ENCODE peak calls at places on chromosomes 13 and 19, in nine cellular contexts. One of them, this sample, is unnamed. For H3K4me1, the result is how much of the 10 kb centered on the place peaks cover.

GRCh38 chr13:48560657-48561337 is 27.9 kb upstream of the RCBTB2 start:
- DNase-seq in left ventricle myocardium inferior: no peak
- DNase-seq in esophagus muscularis mucosa: peak
- DNase-seq in tibial artery: no peak
- DNase-seq in cardiac muscle cell: no peak
- DNase-seq in transverse colon: no peak
- DNase-seq in CD8-positive, alpha-beta memory T cell: no peak
- DNase-seq in ovary: no peak
- DNase-seq in right cardiac atrium: no peak
- DNase-seq in this sample: no peak

GRCh38 chr19:35513231-35513974 is at the start of gene DMKN:
- DNase-seq in left ventricle myocardium inferior: no peak
- DNase-seq in esophagus muscularis mucosa: no peak
- DNase-seq in tibial artery: no peak
- DNase-seq in cardiac muscle cell: peak
- DNase-seq in transverse colon: no peak
- DNase-seq in CD8-positive, alpha-beta memory T cell: no peak
- DNase-seq in ovary: no peak
- DNase-seq in right cardiac atrium: no peak
- DNase-seq in this sample: no peak

GRCh38 chr13:110887242-110887954 is 27.5 kb downstream of the ANKRD10 start:
- DNase-seq in left ventricle myocardium inferior: no peak
- DNase-seq in esophagus muscularis mucosa: no peak
- DNase-seq in tibial artery: no peak
- DNase-seq in cardiac muscle cell: no peak
- DNase-seq in transverse colon: no peak
- DNase-seq in CD8-positive, alpha-beta memory T cell: no peak
- DNase-seq in ovary: no peak
- DNase-seq in right cardiac atrium: no peak
- DNase-seq in this sample: no peak

GRCh38 chr13:64959276-64959675 is 2270.9 kb downstream of the PCDH9 start:
- DNase-seq in left ventricle myocardium inferior: no peak
- DNase-seq in esophagus muscularis mucosa: no peak
- DNase-seq in tibial artery: no peak
- DNase-seq in cardiac muscle cell: no peak
- DNase-seq in transverse colon: no peak
- DNase-seq in CD8-positive, alpha-beta memory T cell: no peak
- DNase-seq in ovary: no peak
- DNase-seq in right cardiac atrium: no peak
- DNase-seq in this sample: no peak

GRCh38 chr19:12841094-12841493 is 2.8 kb downstream of the MAST1 start:
- DNase-seq in left ventricle myocardium inferior: no peak
- DNase-seq in esophagus muscularis mucosa: no peak
- DNase-seq in tibial artery: no peak
- DNase-seq in cardiac muscle cell: peak
- DNase-seq in transverse colon: no peak
- DNase-seq in CD8-positive, alpha-beta memory T cell: no peak
- DNase-seq in ovary: no peak
- DNase-seq in right cardiac atrium: no peak
- DNase-seq in this sample: peak

GRCh38 chr13:31427151-31427867 is 227.5 kb downstream of the B3GLCT start:
- DNase-seq in left ventricle myocardium inferior: no peak
- DNase-seq in esophagus muscularis mucosa: peak
- DNase-seq in tibial artery: no peak
- DNase-seq in cardiac muscle cell: no peak
- DNase-seq in transverse colon: no peak
- DNase-seq in CD8-positive, alpha-beta memory T cell: no peak
- DNase-seq in ovary: no peak
- DNase-seq in right cardiac atrium: no peak
- DNase-seq in this sample: no peak

GRCh38 chr19:12766051-12766521 is 9.3 kb downstream of the HOOK2 start:
- DNase-seq in left ventricle myocardium inferior: peak
- DNase-seq in esophagus muscularis mucosa: no peak
- DNase-seq in tibial artery: peak
- DNase-seq in cardiac muscle cell: no peak
- DNase-seq in transverse colon: peak
- DNase-seq in CD8-positive, alpha-beta memory T cell: peak
- DNase-seq in ovary: peak
- DNase-seq in right cardiac atrium: peak
- DNase-seq in this sample: peak

GRCh38 chr13:36447501-36447900 is 15.2 kb downstream of the CCNA1 start:
- DNase-seq in left ventricle myocardium inferior: no peak
- DNase-seq in esophagus muscularis mucosa: no peak
- DNase-seq in tibial artery: no peak
- DNase-seq in cardiac muscle cell: peak
- DNase-seq in transverse colon: no peak
- DNase-seq in CD8-positive, alpha-beta memory T cell: no peak
- DNase-seq in ovary: peak
- DNase-seq in right cardiac atrium: peak
- DNase-seq in this sample: no peak

GRCh38 chr13:94917814-94918213 is 205.5 kb upstream of the SOX21 start:
- DNase-seq in left ventricle myocardium inferior: no peak
- DNase-seq in esophagus muscularis mucosa: no peak
- DNase-seq in tibial artery: no peak
- DNase-seq in cardiac muscle cell: peak
- DNase-seq in transverse colon: no peak
- DNase-seq in CD8-positive, alpha-beta memory T cell: no peak
- DNase-seq in ovary: no peak
- DNase-seq in right cardiac atrium: no peak
- DNase-seq in this sample: no peak

GRCh38 chr19:53463263-53463662 is 4.3 kb upstream of the ZNF813 start:
- DNase-seq in left ventricle myocardium inferior: peak
- DNase-seq in esophagus muscularis mucosa: no peak
- DNase-seq in tibial artery: no peak
- DNase-seq in cardiac muscle cell: no peak
- DNase-seq in transverse colon: peak
- DNase-seq in CD8-positive, alpha-beta memory T cell: no peak
- DNase-seq in ovary: peak
- DNase-seq in right cardiac atrium: peak
- DNase-seq in this sample: peak

GRCh38 chr13:26025196-26025595 is 26.6 kb downstream of the SHISA2 start:
- DNase-seq in left ventricle myocardium inferior: no peak
- DNase-seq in esophagus muscularis mucosa: no peak
- DNase-seq in tibial artery: no peak
- DNase-seq in cardiac muscle cell: no peak
- DNase-seq in transverse colon: no peak
- DNase-seq in CD8-positive, alpha-beta memory T cell: no peak
- DNase-seq in ovary: no peak
- DNase-seq in right cardiac atrium: no peak
- DNase-seq in this sample: no peak

GRCh38 chr19:18416778-18417249 is 2.4 kb upstream of the SSBP4 start:
- DNase-seq in left ventricle myocardium inferior: peak
- DNase-seq in esophagus muscularis mucosa: peak
- DNase-seq in tibial artery: peak
- DNase-seq in cardiac muscle cell: peak
- DNase-seq in transverse colon: peak
- DNase-seq in CD8-positive, alpha-beta memory T cell: peak
- DNase-seq in ovary: peak
- DNase-seq in right cardiac atrium: peak
- DNase-seq in this sample: peak

GRCh38 chr19:13978306-13978705 is 26.0 kb downstream of the DCAF15 start:
- DNase-seq in left ventricle myocardium inferior: peak
- DNase-seq in esophagus muscularis mucosa: peak
- DNase-seq in tibial artery: peak
- DNase-seq in cardiac muscle cell: peak
- DNase-seq in transverse colon: peak
- DNase-seq in CD8-positive, alpha-beta memory T cell: no peak
- DNase-seq in ovary: peak
- DNase-seq in right cardiac atrium: peak
- DNase-seq in this sample: peak

GRCh38 chr19:29509456-29509855 is 16.3 kb upstream of the VSTM2B start:
- DNase-seq in left ventricle myocardium inferior: no peak
- DNase-seq in esophagus muscularis mucosa: no peak
- DNase-seq in tibial artery: no peak
- DNase-seq in cardiac muscle cell: no peak
- DNase-seq in transverse colon: no peak
- DNase-seq in CD8-positive, alpha-beta memory T cell: no peak
- DNase-seq in ovary: peak
- DNase-seq in right cardiac atrium: no peak
- DNase-seq in this sample: no peak
- H3K4me3 ChIP-seq in left ventricle myocardium inferior: no peak
- H3K4me3 ChIP-seq in esophagus muscularis mucosa: no peak
- H3K4me3 ChIP-seq in tibial artery: no peak
- H3K4me3 ChIP-seq in cardiac muscle cell: no peak
- H3K4me3 ChIP-seq in transverse colon: no peak
- H3K4me3 ChIP-seq in CD8-positive, alpha-beta memory T cell: no peak
- H3K4me3 ChIP-seq in ovary: no peak
- H3K4me3 ChIP-seq in right cardiac atrium: no peak
- H3K4me3 ChIP-seq in this sample: no peak

DNA sequence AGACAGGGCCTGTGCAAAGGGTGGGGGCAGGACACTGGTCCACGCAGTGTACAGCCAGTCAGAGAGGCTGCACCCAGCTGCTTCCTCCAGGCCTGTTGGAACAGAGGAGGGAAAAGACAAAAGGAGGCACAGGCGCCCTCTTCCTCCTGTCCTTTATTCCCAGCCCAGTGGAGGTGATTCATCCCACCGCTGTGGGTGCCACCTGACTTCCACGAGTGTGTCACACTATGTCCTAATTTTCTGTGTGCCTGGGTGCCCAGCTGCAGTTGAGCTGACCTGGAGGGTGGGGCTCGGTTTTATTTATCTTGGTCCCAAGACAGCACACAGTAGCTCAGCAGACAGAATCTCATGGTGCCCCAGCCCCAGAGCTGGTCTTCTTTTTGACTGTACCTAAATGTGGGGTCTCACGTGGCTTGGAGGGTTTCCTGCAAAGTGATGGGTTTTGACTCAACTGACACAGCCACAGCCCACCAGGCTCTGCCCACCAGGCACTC is 9.0 kb downstream of the EPS15L1 start:
- DNase-seq in left ventricle myocardium inferior: peak
- DNase-seq in esophagus muscularis mucosa: no peak
- DNase-seq in tibial artery: no peak
- DNase-seq in cardiac muscle cell: no peak
- DNase-seq in transverse colon: peak
- DNase-seq in CD8-positive, alpha-beta memory T cell: no peak
- DNase-seq in ovary: no peak
- DNase-seq in right cardiac atrium: no peak
- DNase-seq in this sample: no peak
- H3K4me1 ChIP-seq in left ventricle myocardium inferior: half or more
- H3K4me1 ChIP-seq in esophagus muscularis mucosa: half or more
- H3K4me1 ChIP-seq in tibial artery: under half
- H3K4me1 ChIP-seq in cardiac muscle cell: under half
- H3K4me1 ChIP-seq in transverse colon: under half
- H3K4me1 ChIP-seq in CD8-positive, alpha-beta memory T cell: under half
- H3K4me1 ChIP-seq in ovary: under half
- H3K4me1 ChIP-seq in right cardiac atrium: under half
- H3K4me1 ChIP-seq in this sample: under half

DNA sequence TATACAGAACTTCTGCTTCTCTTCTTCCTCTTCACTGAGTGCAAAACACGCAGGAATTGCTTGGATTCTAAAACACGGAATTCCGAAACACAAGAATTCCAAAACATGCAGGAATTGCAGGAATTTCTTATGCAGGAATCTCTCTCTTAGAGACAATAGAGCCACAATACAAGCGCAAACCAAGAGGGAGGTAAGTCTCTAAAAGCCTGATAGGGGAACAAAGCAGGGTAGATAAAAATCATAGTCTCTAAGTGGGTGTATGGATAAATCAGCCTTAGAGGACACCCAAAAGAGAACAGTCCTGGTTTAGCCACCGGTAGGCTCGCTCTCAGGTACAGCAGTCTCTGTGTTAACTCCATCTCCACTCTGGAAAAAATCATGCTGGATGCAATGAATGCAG is 112.9 kb downstream of the LHFPL6 start:
- DNase-seq in left ventricle myocardium inferior: no peak
- DNase-seq in esophagus muscularis mucosa: no peak
- DNase-seq in tibial artery: no peak
- DNase-seq in cardiac muscle cell: no peak
- DNase-seq in transverse colon: no peak
- DNase-seq in CD8-positive, alpha-beta memory T cell: no peak
- DNase-seq in ovary: no peak
- DNase-seq in right cardiac atrium: no peak
- DNase-seq in this sample: no peak
- H3K4me3 ChIP-seq in left ventricle myocardium inferior: no peak
- H3K4me3 ChIP-seq in esophagus muscularis mucosa: no peak
- H3K4me3 ChIP-seq in tibial artery: no peak
- H3K4me3 ChIP-seq in cardiac muscle cell: no peak
- H3K4me3 ChIP-seq in transverse colon: no peak
- H3K4me3 ChIP-seq in CD8-positive, alpha-beta memory T cell: no peak
- H3K4me3 ChIP-seq in ovary: no peak
- H3K4me3 ChIP-seq in right cardiac atrium: no peak
- H3K4me3 ChIP-seq in this sample: no peak

GRCh38 chr19:10407102-10407501 is 3.8 kb upstream of the CDC37 start:
- DNase-seq in left ventricle myocardium inferior: no peak
- DNase-seq in esophagus muscularis mucosa: no peak
- DNase-seq in tibial artery: no peak
- DNase-seq in cardiac muscle cell: no peak
- DNase-seq in transverse colon: no peak
- DNase-seq in CD8-positive, alpha-beta memory T cell: no peak
- DNase-seq in ovary: no peak
- DNase-seq in right cardiac atrium: no peak
- DNase-seq in this sample: no peak

GRCh38 chr19:10408511-10409291 is 5.4 kb upstream of the CDC37 start:
- DNase-seq in left ventricle myocardium inferior: no peak
- DNase-seq in esophagus muscularis mucosa: no peak
- DNase-seq in tibial artery: peak
- DNase-seq in cardiac muscle cell: no peak
- DNase-seq in transverse colon: peak
- DNase-seq in CD8-positive, alpha-beta memory T cell: peak
- DNase-seq in ovary: no peak
- DNase-seq in right cardiac atrium: no peak
- DNase-seq in this sample: no peak

GRCh38 chr19:10416380-10417257 is 3.7 kb upstream of the PDE4A start:
- DNase-seq in left ventricle myocardium inferior: peak
- DNase-seq in esophagus muscularis mucosa: no peak
- DNase-seq in tibial artery: peak
- DNase-seq in cardiac muscle cell: peak
- DNase-seq in transverse colon: peak
- DNase-seq in CD8-positive, alpha-beta memory T cell: peak
- DNase-seq in ovary: peak
- DNase-seq in right cardiac atrium: peak
- DNase-seq in this sample: peak

GRCh38 chr19:10416083-10416379 is 4.3 kb upstream of the PDE4A start:
- DNase-seq in left ventricle myocardium inferior: no peak
- DNase-seq in esophagus muscularis mucosa: no peak
- DNase-seq in tibial artery: no peak
- DNase-seq in cardiac muscle cell: no peak
- DNase-seq in transverse colon: no peak
- DNase-seq in CD8-positive, alpha-beta memory T cell: no peak
- DNase-seq in ovary: no peak
- DNase-seq in right cardiac atrium: no peak
- DNase-seq in this sample: no peak

DNA sequence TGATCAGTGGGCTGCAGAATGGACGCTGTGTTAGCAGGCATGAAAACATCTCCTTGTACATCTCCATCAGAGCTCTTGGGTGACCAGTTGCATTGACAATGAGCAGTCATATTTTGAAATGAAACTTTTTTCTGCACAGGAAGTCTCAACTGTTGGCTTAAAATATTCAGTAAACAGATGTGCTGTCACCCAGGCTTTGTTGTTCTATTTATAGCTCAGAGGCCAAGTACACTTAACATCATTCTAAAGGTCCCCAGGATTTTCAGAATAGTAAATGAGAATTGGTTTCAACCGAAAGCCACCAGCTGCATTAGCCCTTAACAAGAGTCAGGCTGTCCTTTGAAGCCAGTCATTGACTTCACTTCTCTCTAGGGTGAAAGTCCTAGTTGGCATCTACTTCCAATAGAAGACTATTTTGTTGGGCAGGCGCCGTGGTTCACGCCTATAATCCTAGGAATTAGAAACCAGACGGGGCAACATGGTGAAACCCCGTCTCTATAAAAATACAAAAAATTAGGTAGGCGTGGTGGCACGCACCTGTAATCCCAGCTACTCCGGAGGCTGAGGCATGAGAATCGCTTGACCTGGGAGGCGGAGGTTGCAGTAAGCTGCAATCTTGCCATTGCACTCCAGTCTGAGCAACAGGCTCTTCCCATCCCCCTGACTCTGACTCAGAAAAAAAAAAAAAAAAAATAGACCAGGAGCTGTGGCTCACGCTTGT is 7.9 kb upstream of the PDE4A start:
- DNase-seq in left ventricle myocardium inferior: no peak
- DNase-seq in esophagus muscularis mucosa: no peak
- DNase-seq in tibial artery: no peak
- DNase-seq in cardiac muscle cell: no peak
- DNase-seq in transverse colon: no peak
- DNase-seq in CD8-positive, alpha-beta memory T cell: no peak
- DNase-seq in ovary: no peak
- DNase-seq in right cardiac atrium: no peak
- DNase-seq in this sample: no peak
- H3K4me1 ChIP-seq in left ventricle myocardium inferior: under half
- H3K4me1 ChIP-seq in esophagus muscularis mucosa: under half
- H3K4me1 ChIP-seq in tibial artery: under half
- H3K4me1 ChIP-seq in cardiac muscle cell: under half
- H3K4me1 ChIP-seq in transverse colon: under half
- H3K4me1 ChIP-seq in CD8-positive, alpha-beta memory T cell: under half
- H3K4me1 ChIP-seq in ovary: under half
- H3K4me1 ChIP-seq in right cardiac atrium: under half
- H3K4me1 ChIP-seq in this sample: under half